ENCODE peak calls at places on chromosomes 11 and 22, in five cellular contexts. One of them, this sample, is unnamed. For H3K9me3 and H3K27me3, the result is how much of the 10 kb centered on the place peaks cover.

GRCh38 chr11:6608011-6608410 is 4.0 kb downstream of the TAF10 start:
- DNase-seq in effector memory CD4-positive, alpha-beta T cell: no peak
- DNase-seq in neuronal stem cell: no peak
- DNase-seq in IMR-90: no peak
- DNase-seq in aorta: no peak
- DNase-seq in this sample: no peak

GRCh38 chr11:122354029-122354697 is 238.1 kb upstream of the BLID start:
- DNase-seq in effector memory CD4-positive, alpha-beta T cell: no peak
- DNase-seq in neuronal stem cell: no peak
- DNase-seq in IMR-90: no peak
- DNase-seq in aorta: no peak
- DNase-seq in this sample: no peak

GRCh38 chr11:111291764-111292163 is 6.6 kb upstream of the POU2AF3 start:
- DNase-seq in effector memory CD4-positive, alpha-beta T cell: no peak
- DNase-seq in neuronal stem cell: no peak
- DNase-seq in IMR-90: no peak
- DNase-seq in aorta: no peak
- DNase-seq in this sample: no peak

GRCh38 chr11:30487200-30487898 is 98.8 kb downstream of the MPPED2 start:
- DNase-seq in IMR-90: peak
- DNase-seq in effector memory CD4-positive, alpha-beta T cell: no peak
- DNase-seq in aorta: no peak
- DNase-seq in neuronal stem cell: no peak
- DNase-seq in this sample: no peak

GRCh38 chr11:124592627-124593026 is 18.6 kb upstream of the PANX3 start:
- DNase-seq in aorta: no peak
- DNase-seq in effector memory CD4-positive, alpha-beta T cell: no peak
- DNase-seq in neuronal stem cell: no peak
- DNase-seq in IMR-90: no peak
- DNase-seq in this sample: no peak

GRCh38 chr11:114181195-114181594 is 115.0 kb upstream of the NNMT start:
- DNase-seq in IMR-90: no peak
- DNase-seq in aorta: no peak
- DNase-seq in neuronal stem cell: no peak
- DNase-seq in effector memory CD4-positive, alpha-beta T cell: no peak
- DNase-seq in this sample: no peak

GRCh38 chr11:76560219-76560618 is 110.3 kb downstream of the LRRC32 start:
- DNase-seq in effector memory CD4-positive, alpha-beta T cell: no peak
- DNase-seq in neuronal stem cell: no peak
- DNase-seq in aorta: no peak
- DNase-seq in IMR-90: no peak
- DNase-seq in this sample: no peak

GRCh38 chr11:123299721-123300120 is 104.7 kb upstream of the CLMP start:
- DNase-seq in aorta: no peak
- DNase-seq in IMR-90: no peak
- DNase-seq in effector memory CD4-positive, alpha-beta T cell: no peak
- DNase-seq in neuronal stem cell: no peak
- DNase-seq in this sample: no peak

GRCh38 chr22:44685384-44686056 is 16.5 kb upstream of the PRR5 start:
- DNase-seq in neuronal stem cell: no peak
- DNase-seq in aorta: no peak
- DNase-seq in IMR-90: peak
- DNase-seq in effector memory CD4-positive, alpha-beta T cell: peak
- DNase-seq in this sample: peak
- H3K4me3 ChIP-seq in neuronal stem cell: no peak
- H3K4me3 ChIP-seq in aorta: no peak
- H3K4me3 ChIP-seq in IMR-90: no peak
- H3K4me3 ChIP-seq in effector memory CD4-positive, alpha-beta T cell: no peak
- H3K4me3 ChIP-seq in this sample: no peak

GRCh38 chr11:42043312-42043711 is 583.9 kb upstream of the LRRC4C start:
- DNase-seq in neuronal stem cell: no peak
- DNase-seq in aorta: no peak
- DNase-seq in effector memory CD4-positive, alpha-beta T cell: no peak
- DNase-seq in IMR-90: no peak
- DNase-seq in this sample: no peak

GRCh38 chr11:42049650-42050049 is 590.2 kb upstream of the LRRC4C start:
- DNase-seq in effector memory CD4-positive, alpha-beta T cell: no peak
- DNase-seq in neuronal stem cell: no peak
- DNase-seq in IMR-90: no peak
- DNase-seq in aorta: no peak
- DNase-seq in this sample: no peak

DNA sequence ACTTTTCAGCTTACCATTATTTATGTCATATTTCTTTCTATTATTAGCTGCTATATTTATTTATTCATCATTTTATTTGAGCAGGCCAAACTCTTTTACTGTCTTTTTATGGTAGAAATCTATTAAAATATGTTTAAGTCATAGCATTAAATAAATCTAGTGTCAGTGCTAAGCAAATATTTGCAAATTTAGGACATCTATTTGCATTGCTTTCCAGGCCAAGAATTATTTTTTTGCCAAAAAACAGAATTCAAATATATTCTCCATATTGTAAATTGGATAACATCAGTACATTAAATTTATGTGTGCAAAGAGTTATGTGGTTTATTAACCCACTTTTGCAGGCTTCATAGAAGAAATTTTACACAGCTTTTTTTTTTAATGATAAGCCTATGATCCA is 588.7 kb upstream of the LRRC4C start:
- DNase-seq in neuronal stem cell: no peak
- DNase-seq in IMR-90: no peak
- DNase-seq in aorta: no peak
- DNase-seq in effector memory CD4-positive, alpha-beta T cell: no peak
- DNase-seq in this sample: no peak
- H3K9me3 ChIP-seq in neuronal stem cell: under half
- H3K9me3 ChIP-seq in IMR-90: under half
- H3K9me3 ChIP-seq in aorta: under half
- H3K9me3 ChIP-seq in effector memory CD4-positive, alpha-beta T cell: under half
- H3K9me3 ChIP-seq in this sample: under half

DNA sequence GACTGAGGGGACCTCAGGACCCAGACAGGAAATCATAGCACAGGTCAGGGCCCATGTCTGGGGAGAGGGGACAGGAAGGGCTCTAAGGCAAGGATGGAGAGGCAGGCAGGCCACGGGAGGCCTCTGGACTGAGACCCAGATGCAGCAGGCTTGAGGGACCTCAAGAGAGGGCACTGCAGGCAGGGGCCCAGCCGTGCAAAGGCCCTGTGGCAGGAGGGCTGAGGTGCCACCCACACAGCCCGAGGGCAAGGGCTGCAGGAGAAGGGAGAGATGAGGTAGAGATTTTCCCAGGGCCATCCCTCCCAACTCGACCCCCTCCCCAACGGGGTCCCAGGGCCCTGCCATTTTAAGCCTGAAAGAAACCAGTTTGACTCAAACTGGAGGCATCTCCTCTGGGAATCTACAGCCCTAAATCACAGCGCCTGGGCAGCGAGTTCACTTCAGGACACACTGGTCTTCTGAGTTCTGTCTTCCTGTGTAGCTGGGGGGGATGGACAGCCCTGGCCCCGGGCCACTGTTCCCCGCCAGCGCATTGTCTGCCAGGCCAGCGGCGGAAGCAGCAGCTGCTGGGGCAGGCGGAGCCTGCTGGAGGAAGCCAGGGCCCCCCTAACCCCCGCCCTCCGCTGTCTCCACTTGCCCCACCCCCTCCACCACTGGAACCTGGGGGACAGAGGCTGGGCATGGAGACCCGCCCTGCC is 20.3 kb upstream of the WNT7B start:
- DNase-seq in neuronal stem cell: no peak
- DNase-seq in aorta: peak
- DNase-seq in effector memory CD4-positive, alpha-beta T cell: no peak
- DNase-seq in IMR-90: peak
- DNase-seq in this sample: no peak
- H3K27me3 ChIP-seq in neuronal stem cell: under half
- H3K27me3 ChIP-seq in aorta: under half
- H3K27me3 ChIP-seq in effector memory CD4-positive, alpha-beta T cell: under half
- H3K27me3 ChIP-seq in IMR-90: under half
- H3K27me3 ChIP-seq in this sample: under half

GRCh38 chr11:31805629-31806185 is 5.4 kb downstream of the PAX6 start:
- DNase-seq in neuronal stem cell: no peak
- DNase-seq in aorta: peak
- DNase-seq in effector memory CD4-positive, alpha-beta T cell: no peak
- DNase-seq in IMR-90: no peak
- DNase-seq in this sample: no peak
- H3K4me3 ChIP-seq in neuronal stem cell: no peak
- H3K4me3 ChIP-seq in aorta: no peak
- H3K4me3 ChIP-seq in effector memory CD4-positive, alpha-beta T cell: no peak
- H3K4me3 ChIP-seq in IMR-90: no peak
- H3K4me3 ChIP-seq in this sample: no peak

This sample was measured in naive thymus-derived CD4-positive, alpha-beta T cell.